ENCODE peak calls at places on chromosomes 1 and 21, in six cellular contexts. One of them, this sample, is unnamed.

GRCh38 chr1:77950873-77951272 is 28.0 kb downstream of the FUBP1 start:
- DNase-seq in transverse colon: no peak
- DNase-seq in A549: no peak
- DNase-seq in suprapubic skin: no peak
- DNase-seq in heart left ventricle: no peak
- DNase-seq in uterus: no peak
- DNase-seq in this sample: no peak

GRCh38 chr1:45767035-45767434 is 16.6 kb upstream of the IPP start:
- DNase-seq in transverse colon: no peak
- DNase-seq in A549: no peak
- DNase-seq in suprapubic skin: no peak
- DNase-seq in heart left ventricle: no peak
- DNase-seq in uterus: no peak
- DNase-seq in this sample: no peak

GRCh38 chr1:154931940-154932487 is 4.5 kb downstream of the PMVK start:
- DNase-seq in transverse colon: peak
- DNase-seq in A549: peak
- DNase-seq in suprapubic skin: no peak
- DNase-seq in heart left ventricle: peak
- DNase-seq in uterus: no peak
- DNase-seq in this sample: no peak

GRCh38 chr1:159177273-159177907 is 6.0 kb downstream of the CADM3 start:
- DNase-seq in transverse colon: peak
- DNase-seq in A549: peak
- DNase-seq in suprapubic skin: no peak
- DNase-seq in heart left ventricle: peak
- DNase-seq in uterus: peak
- DNase-seq in this sample: no peak

GRCh38 chr1:33377750-33378149 is 53.1 kb downstream of the PHC2 start:
- DNase-seq in transverse colon: no peak
- DNase-seq in A549: no peak
- DNase-seq in suprapubic skin: no peak
- DNase-seq in heart left ventricle: no peak
- DNase-seq in uterus: no peak
- DNase-seq in this sample: no peak

GRCh38 chr1:112905420-112906154 is 50.4 kb downstream of the SLC16A1 start:
- DNase-seq in transverse colon: peak
- DNase-seq in A549: no peak
- DNase-seq in suprapubic skin: no peak
- DNase-seq in heart left ventricle: no peak
- DNase-seq in uterus: no peak
- DNase-seq in this sample: peak

GRCh38 chr1:216983823-216984222 is 260.6 kb upstream of the ESRRG start:
- DNase-seq in transverse colon: no peak
- DNase-seq in A549: no peak
- DNase-seq in suprapubic skin: no peak
- DNase-seq in heart left ventricle: no peak
- DNase-seq in uterus: no peak
- DNase-seq in this sample: no peak

GRCh38 chr21:41410767-41411448 is 15.1 kb upstream of the MX1 start:
- DNase-seq in transverse colon: no peak
- DNase-seq in A549: no peak
- DNase-seq in suprapubic skin: no peak
- DNase-seq in heart left ventricle: peak
- DNase-seq in uterus: no peak
- DNase-seq in this sample: no peak

GRCh38 chr1:154497026-154497806 is 4.8 kb upstream of the TDRD10 start:
- DNase-seq in transverse colon: no peak
- DNase-seq in A549: no peak
- DNase-seq in suprapubic skin: no peak
- DNase-seq in heart left ventricle: peak
- DNase-seq in uterus: no peak
- DNase-seq in this sample: no peak

GRCh38 chr1:87739141-87739540 is 410.5 kb downstream of the LMO4 start:
- DNase-seq in transverse colon: no peak
- DNase-seq in A549: no peak
- DNase-seq in suprapubic skin: no peak
- DNase-seq in heart left ventricle: no peak
- DNase-seq in uterus: no peak
- DNase-seq in this sample: no peak

DNA sequence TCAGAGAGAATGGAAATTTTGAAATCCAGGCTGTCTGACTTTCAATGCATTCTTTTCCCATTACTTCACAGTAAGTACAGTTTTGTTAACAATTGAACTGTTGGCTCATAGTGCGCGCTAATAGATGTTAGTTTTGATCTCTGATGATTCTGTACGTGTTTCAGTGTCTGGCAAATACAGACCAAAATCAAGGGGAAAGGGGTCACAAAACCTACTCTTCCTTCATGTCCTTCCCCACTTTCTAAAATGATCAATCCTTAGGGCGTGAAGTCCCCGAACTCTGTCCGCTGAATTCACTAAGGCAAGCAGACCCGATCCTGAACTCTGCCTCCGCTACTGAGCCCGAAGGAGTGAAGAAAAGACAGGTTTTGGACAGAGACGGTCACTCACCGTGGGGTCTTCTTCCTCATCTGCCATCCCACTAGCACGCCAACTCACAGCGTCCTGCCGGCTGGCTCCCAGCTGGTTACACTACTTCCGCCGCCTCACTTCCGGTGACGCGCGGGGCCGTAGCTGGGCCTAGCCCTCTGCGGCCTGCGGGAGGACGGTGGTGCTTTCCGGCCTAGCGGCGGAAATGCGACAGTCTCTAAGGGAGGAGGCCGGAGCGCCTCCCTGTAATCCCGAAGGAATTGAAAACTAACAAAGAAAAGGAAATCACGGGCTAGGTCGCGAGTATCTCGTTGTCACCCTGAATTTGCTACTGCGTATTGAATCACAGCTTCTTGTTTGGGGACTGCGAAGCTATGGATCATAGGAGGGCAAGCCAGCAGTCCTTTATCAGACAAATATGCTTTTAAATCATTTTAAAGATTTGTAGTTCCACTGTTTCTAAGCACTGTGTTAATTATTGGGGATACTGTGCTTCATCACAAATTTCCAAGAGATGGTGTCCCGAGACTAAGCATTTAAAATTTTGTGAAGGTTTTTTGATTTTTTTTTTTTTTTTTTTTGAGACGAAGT is at the start of gene TAF13:
- DNase-seq in transverse colon: peak
- DNase-seq in A549: peak
- DNase-seq in suprapubic skin: peak
- DNase-seq in heart left ventricle: peak
- DNase-seq in uterus: peak
- DNase-seq in this sample: peak
- TF ChIP-seq POLR2A in transverse colon: peak
- TF ChIP-seq POLR2A in A549: peak
- TF ChIP-seq POLR2A in suprapubic skin: peak
- TF ChIP-seq POLR2A in heart left ventricle: peak
- TF ChIP-seq POLR2A in uterus: peak
- TF ChIP-seq POLR2A in this sample: peak

GRCh38 chr1:220880367-220880680 is 1.1 kb downstream of the HLX start:
- DNase-seq in transverse colon: no peak
- DNase-seq in A549: no peak
- DNase-seq in suprapubic skin: no peak
- DNase-seq in heart left ventricle: no peak
- DNase-seq in uterus: no peak
- DNase-seq in this sample: no peak

GRCh38 chr1:220878223-220879081 is 791 bp upstream of the HLX start:
- DNase-seq in transverse colon: peak
- DNase-seq in A549: no peak
- DNase-seq in suprapubic skin: peak
- DNase-seq in heart left ventricle: peak
- DNase-seq in uterus: no peak
- DNase-seq in this sample: no peak

GRCh38 chr1:220877348-220878095 is 1.7 kb upstream of the HLX start:
- DNase-seq in transverse colon: no peak
- DNase-seq in A549: no peak
- DNase-seq in suprapubic skin: peak
- DNase-seq in heart left ventricle: peak
- DNase-seq in uterus: no peak
- DNase-seq in this sample: no peak

GRCh38 chr1:220879509-220880366 is 495 bp downstream of the HLX start:
- DNase-seq in transverse colon: peak
- DNase-seq in A549: peak
- DNase-seq in suprapubic skin: no peak
- DNase-seq in heart left ventricle: peak
- DNase-seq in uterus: peak
- DNase-seq in this sample: peak

DNA sequence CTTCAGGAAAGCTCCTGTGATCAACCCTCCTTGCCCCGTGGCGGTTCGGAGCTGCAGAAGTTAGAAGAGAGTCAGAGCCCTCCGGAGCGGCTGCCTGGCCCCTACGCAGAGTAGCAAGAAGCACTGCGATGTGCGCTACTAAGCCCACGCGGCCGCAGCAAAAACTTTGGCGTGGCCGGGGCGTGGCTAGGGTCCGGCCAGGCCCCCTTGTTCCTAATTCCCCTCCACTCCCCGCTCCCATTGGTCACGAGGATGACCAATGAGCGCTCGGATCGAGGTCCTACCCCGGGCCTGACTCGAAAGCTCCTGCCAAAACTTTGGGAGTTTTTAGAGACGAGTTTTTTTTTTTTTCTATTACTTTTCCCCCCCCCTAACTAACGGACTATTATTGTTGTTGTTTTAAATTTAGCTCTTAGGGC is at the start of gene HLX:
- DNase-seq in transverse colon: peak
- DNase-seq in A549: peak
- DNase-seq in suprapubic skin: peak
- DNase-seq in heart left ventricle: peak
- DNase-seq in uterus: peak
- DNase-seq in this sample: peak
- TF ChIP-seq POLR2A in transverse colon: peak
- TF ChIP-seq POLR2A in A549: peak
- TF ChIP-seq POLR2A in suprapubic skin: peak
- TF ChIP-seq POLR2A in heart left ventricle: peak
- TF ChIP-seq POLR2A in uterus: peak
- TF ChIP-seq POLR2A in this sample: no peak

GRCh38 chr1:35769188-35769758 is 505 bp downstream of the CLSPN start:
- DNase-seq in transverse colon: peak
- DNase-seq in A549: peak
- DNase-seq in suprapubic skin: peak
- DNase-seq in heart left ventricle: peak
- DNase-seq in uterus: peak
- DNase-seq in this sample: peak

GRCh38 chr1:35768350-35769187 is 1.2 kb downstream of the CLSPN start:
- DNase-seq in transverse colon: no peak
- DNase-seq in A549: no peak
- DNase-seq in suprapubic skin: no peak
- DNase-seq in heart left ventricle: no peak
- DNase-seq in uterus: no peak
- DNase-seq in this sample: no peak

GRCh38 chr1:35764283-35764682 is 5.5 kb downstream of the CLSPN start:
- DNase-seq in transverse colon: no peak
- DNase-seq in A549: no peak
- DNase-seq in suprapubic skin: no peak
- DNase-seq in heart left ventricle: no peak
- DNase-seq in uterus: no peak
- DNase-seq in this sample: no peak

GRCh38 chr1:35773711-35774110 is 3.9 kb upstream of the CLSPN start:
- DNase-seq in transverse colon: no peak
- DNase-seq in A549: no peak
- DNase-seq in suprapubic skin: no peak
- DNase-seq in heart left ventricle: no peak
- DNase-seq in uterus: no peak
- DNase-seq in this sample: no peak

DNA sequence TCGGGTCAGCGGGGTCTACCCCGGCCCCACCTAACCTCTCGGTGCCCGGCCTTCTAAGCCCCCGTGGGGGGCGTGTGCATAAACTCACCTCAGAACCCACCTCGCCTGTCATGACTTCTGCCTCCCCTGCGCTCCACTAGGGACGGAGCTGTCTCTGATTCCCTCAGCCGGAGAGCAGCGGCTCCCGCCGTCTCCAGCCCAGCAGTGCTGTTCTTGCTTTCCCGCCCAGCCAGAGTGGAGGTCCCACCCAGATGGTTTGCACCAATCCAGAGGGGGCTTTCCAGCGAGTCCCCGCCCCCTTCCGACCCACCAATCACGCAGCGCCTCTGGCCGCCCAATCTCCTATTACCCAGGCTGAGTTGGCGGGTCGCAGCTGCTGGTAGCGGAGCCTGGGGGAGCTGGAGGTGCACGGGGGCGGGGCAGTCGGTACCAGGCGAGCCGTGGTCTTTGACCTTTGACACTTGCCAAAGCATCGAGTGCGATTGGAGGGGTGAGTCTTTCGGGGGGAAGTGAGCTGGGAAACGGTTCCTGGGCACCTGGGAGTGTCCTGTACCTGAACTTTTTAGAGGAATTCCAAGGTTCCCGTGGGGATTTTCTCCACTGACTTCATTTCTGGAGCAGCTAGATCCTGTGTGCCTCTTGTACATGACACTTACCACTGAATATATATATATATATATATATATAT is at the start of gene CLSPN:
- DNase-seq in transverse colon: peak
- DNase-seq in A549: peak
- DNase-seq in suprapubic skin: peak
- DNase-seq in heart left ventricle: peak
- DNase-seq in uterus: peak
- DNase-seq in this sample: peak
- TF ChIP-seq POLR2A in transverse colon: no peak
- TF ChIP-seq POLR2A in A549: peak
- TF ChIP-seq POLR2A in suprapubic skin: no peak
- TF ChIP-seq POLR2A in heart left ventricle: no peak
- TF ChIP-seq POLR2A in uterus: peak
- TF ChIP-seq POLR2A in this sample: no peak

GRCh38 chr1:58785424-58786058 is 1.7 kb upstream of the JUN start:
- DNase-seq in transverse colon: peak
- DNase-seq in A549: peak
- DNase-seq in suprapubic skin: no peak
- DNase-seq in heart left ventricle: peak
- DNase-seq in uterus: no peak
- DNase-seq in this sample: no peak
- TF ChIP-seq POLR2A in transverse colon: no peak
- TF ChIP-seq POLR2A in A549: no peak
- TF ChIP-seq POLR2A in suprapubic skin: no peak
- TF ChIP-seq POLR2A in heart left ventricle: no peak
- TF ChIP-seq POLR2A in uterus: no peak
- TF ChIP-seq POLR2A in this sample: no peak

This sample was measured in ovary.